ENCODE peak calls at places on chromosomes 6 and 20, in four cellular contexts. C is dorsolateral prefrontal cortex, R is heart right ventricle, W is psoas muscle. E is an unnamed sample.

GRCh38 chr20:20829694-20830093 is 117.2 kb upstream of the RALGAPA2 start:
- DNase-seq in W (no peak), C (no peak), R (no peak), E (no peak)

GRCh38 chr6:93575495-93575894 is 156.1 kb upstream of the EPHA7 start:
- DNase-seq in C (no peak), R (no peak), W (no peak), E (no peak)

GRCh38 chr6:160112628-160113294 is 8.9 kb upstream of the SLC22A1 start:
- DNase-seq in C (no peak), R (no peak), W (no peak), E (no peak)

GRCh38 chr20:48075591-48076174 is 290.4 kb upstream of the SULF2 start:
- DNase-seq in W (no peak), C (no peak), R (no peak), E (no peak)

GRCh38 chr6:26029857-26030653 is 57.2 kb upstream of the HFE start:
- DNase-seq in W (no peak), C (no peak), R (no peak), E (no peak)

GRCh38 chr6:134161036-134161435 is 108.6 kb upstream of the SLC2A12 start:
- DNase-seq in W (no peak), R (no peak), C (no peak), E (no peak)

GRCh38 chr20:17648782-17649730 is 33.0 kb downstream of the RRBP1 start:
- DNase-seq in R (peak), W (peak), C (peak), E (no peak)

GRCh38 chr6:10278786-10279185 is 136.1 kb downstream of the TFAP2A start:
- DNase-seq in R (no peak), W (no peak), C (no peak), E (no peak)

GRCh38 chr20:25394276-25394675 is 3.6 kb upstream of the ABHD12 start:
- DNase-seq in C (no peak), W (no peak), R (no peak), E (no peak)

GRCh38 chr6:140225587-140226438 is 851.4 kb upstream of the CITED2 start:
- DNase-seq in R (no peak), W (no peak), C (no peak), E (no peak)

GRCh38 chr6:26044140-26045045 is 42.8 kb upstream of the HFE start:
- DNase-seq in R (peak), W (peak), C (peak), E (peak)

GRCh38 chr6:2865270-2866182 is 23.9 kb upstream of the SERPINB1 start:
- DNase-seq in W (no peak), R (no peak), C (no peak), E (no peak)

GRCh38 chr20:61953789-61954125 is 111.9 kb downstream of the TAF4 start:
- DNase-seq in R (no peak), W (no peak), C (no peak), E (no peak)

GRCh38 chr6:150142304-150142656 is 564 bp upstream of the PPP1R14C start:
- DNase-seq in W (no peak), C (peak), R (no peak), E (no peak)

GRCh38 chr6:2843138-2843740 is 1.6 kb upstream of the SERPINB1 start:
- DNase-seq in R (no peak), W (no peak), C (no peak), E (no peak)

GRCh38 chr20:52481443-52481842 is 289.9 kb upstream of the ZFP64 start:
- DNase-seq in C (no peak), R (no peak), W (no peak), E (no peak)

GRCh38 chr20:2236266-2236665 is 59.5 kb upstream of the TGM3 start:
- DNase-seq in C (no peak), R (no peak), W (no peak), E (no peak)

GRCh38 chr20:61328906-61329558 is 77.0 kb downstream of the CDH4 start:
- DNase-seq in W (peak), R (no peak), C (no peak), E (peak)

GRCh38 chr6:78605909-78606446 is 261.4 kb upstream of the IRAK1BP1 start:
- DNase-seq in W (no peak), R (no peak), C (no peak), E (no peak)

GRCh38 chr6:37676071-37676470 is 21.6 kb downstream of the MDGA1 start:
- DNase-seq in C (no peak), W (no peak), R (no peak), E (no peak)

GRCh38 chr20:53463101-53463972 is 130.3 kb downstream of the ZNF217 start:
- DNase-seq in R (no peak), C (no peak), W (no peak), E (no peak)

GRCh38 chr6:163720005-163720404 is 305.5 kb downstream of the QKI start:
- DNase-seq in C (no peak), R (no peak), W (no peak), E (no peak)

GRCh38 chr20:22542427-22542826 is 41.9 kb downstream of the FOXA2 start:
- DNase-seq in C (no peak), W (no peak), R (no peak), E (no peak)

GRCh38 chr20:31869942-31870702 is at the start of the genes DUSP15 and TTLL9:
- DNase-seq in C (peak), R (peak), W (peak), E (no peak)

GRCh38 chr6:159654483-159655098 is 38.5 kb downstream of the SOD2 start:
- DNase-seq in C (no peak), R (no peak), W (no peak), E (no peak)

DNA sequence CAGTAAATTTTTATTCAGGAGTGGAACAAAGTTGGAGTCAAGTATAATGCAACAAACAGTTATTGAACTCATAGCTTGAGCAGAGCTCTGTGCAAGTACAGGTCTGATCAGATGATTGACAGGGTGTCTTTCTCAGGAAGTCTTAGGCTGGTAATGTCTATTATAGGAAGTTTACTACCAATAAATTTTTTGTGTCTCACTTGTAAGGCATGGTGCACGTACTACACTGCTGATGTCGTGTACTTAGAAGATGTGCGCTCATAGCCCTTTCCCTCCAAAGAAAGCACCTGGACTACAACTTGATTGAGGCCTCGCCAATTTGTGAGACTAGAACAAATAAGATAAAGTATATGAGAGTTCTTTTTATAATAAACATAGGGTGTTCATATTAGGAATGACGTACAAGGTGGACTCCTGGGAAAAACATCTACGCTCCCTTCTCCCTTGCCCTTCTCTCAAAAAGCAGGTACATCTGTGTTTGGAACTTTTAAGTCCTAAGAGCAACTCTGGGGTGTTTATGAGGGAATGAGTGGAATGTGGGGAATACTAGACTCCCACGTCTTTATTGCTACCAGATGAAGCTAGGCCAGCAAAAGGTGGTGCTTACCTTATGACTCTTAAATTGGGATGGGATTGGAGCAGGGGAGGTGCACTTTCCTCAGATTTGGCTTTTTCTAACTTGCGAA is 1.5 kb downstream of the NDUFAF5 start:
- DNase-seq in W (no peak), C (no peak), R (no peak), E (no peak)
- H3K27ac ChIP-seq in W (peak), C (no peak), R (no peak), E (no peak)

GRCh38 chr6:122872311-122872710 is 83.3 kb downstream of the SMPDL3A start:
- DNase-seq in R (no peak), C (no peak), W (no peak), E (no peak)

GRCh38 chr6:122868137-122868536 is 79.1 kb downstream of the SMPDL3A start:
- DNase-seq in W (no peak), R (no peak), C (no peak), E (no peak)

GRCh38 chr6:122871079-122871478 is 82.0 kb downstream of the SMPDL3A start:
- DNase-seq in R (no peak), C (no peak), W (no peak), E (no peak)

GRCh38 chr6:122869437-122870024 is 80.5 kb downstream of the SMPDL3A start:
- DNase-seq in C (peak), W (no peak), R (no peak), E (no peak)
- TF ChIP-seq CTCF in C (peak), W (peak), R (peak), E (peak)

GRCh38 chr20:39390186-39390585 is 428.0 kb downstream of the DHX35 start:
- DNase-seq in W (no peak), R (no peak), C (no peak), E (no peak)
- H3K27ac ChIP-seq in W (no peak), R (no peak), C (no peak), E (no peak)

GRCh38 chr6:50264995-50265571 is 215.4 kb upstream of the DEFB112 start:
- DNase-seq in W (no peak), C (no peak), R (no peak), E (no peak)
- TF ChIP-seq CTCF in W (no peak), C (peak), R (no peak), E (no peak)

DNA sequence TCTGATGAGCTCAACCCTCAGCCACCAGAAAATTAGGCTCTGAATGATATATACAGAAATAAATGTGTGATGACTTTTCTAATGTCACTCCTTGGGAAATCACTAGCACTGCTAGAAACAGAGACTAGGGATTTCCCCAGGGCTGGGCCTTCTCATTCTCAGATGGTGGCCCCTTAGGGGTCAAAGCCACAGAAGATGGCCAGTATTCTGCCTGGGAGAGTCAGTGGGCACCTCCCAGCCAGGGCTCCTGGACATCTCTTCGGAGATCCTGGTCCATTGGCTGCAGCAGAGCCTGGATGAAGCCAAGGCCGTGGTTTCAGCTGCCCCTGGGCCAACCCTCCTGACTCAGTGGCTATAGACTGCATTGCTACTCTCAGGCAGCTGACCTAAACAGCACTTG is 276.9 kb upstream of the SUPT3H start:
- DNase-seq in W (no peak), R (no peak), C (no peak), E (no peak)
- H3K27ac ChIP-seq in W (no peak), R (no peak), C (no peak), E (no peak)

DNA sequence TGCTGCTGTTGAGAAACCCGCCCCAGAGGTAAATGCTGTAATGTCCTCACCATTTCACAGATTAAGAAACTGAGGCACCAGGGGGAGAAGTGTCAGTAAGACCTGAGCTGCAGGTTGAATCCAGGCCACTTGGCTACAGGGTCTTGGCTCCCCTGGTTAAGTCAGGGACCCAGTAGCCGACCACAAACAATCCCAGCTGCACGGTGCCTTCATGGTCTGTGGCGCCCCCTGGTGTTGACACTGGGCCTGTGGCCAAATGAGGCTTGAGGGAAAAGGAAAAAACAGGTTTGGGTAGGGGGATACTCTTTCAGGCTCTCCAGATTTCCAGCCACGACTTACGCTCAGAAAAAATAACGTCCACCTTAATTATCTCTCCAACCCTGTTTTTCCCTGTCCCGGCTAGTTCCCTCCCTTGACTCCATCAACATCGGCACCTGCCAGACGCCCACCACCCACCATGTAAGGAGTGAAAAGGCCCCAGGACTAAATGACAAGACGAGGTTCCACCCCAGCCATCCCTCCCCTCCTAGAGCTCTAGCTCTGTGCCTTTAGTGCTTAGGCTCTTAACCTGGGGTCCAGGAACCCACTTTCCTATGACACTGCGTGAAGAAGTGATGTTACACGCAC is 47.7 kb upstream of the POLR1H start:
- DNase-seq in C (no peak), R (peak), W (no peak), E (no peak)
- TF ChIP-seq CTCF in C (peak), R (peak), W (peak), E (peak)

GRCh38 chr6:29926795-29927427 is 15.4 kb upstream of the HLA-A start:
- DNase-seq in R (peak), W (peak), C (peak), E (peak)
- H3K27ac ChIP-seq in R (peak), W (peak), C (peak), E (peak)

DNA sequence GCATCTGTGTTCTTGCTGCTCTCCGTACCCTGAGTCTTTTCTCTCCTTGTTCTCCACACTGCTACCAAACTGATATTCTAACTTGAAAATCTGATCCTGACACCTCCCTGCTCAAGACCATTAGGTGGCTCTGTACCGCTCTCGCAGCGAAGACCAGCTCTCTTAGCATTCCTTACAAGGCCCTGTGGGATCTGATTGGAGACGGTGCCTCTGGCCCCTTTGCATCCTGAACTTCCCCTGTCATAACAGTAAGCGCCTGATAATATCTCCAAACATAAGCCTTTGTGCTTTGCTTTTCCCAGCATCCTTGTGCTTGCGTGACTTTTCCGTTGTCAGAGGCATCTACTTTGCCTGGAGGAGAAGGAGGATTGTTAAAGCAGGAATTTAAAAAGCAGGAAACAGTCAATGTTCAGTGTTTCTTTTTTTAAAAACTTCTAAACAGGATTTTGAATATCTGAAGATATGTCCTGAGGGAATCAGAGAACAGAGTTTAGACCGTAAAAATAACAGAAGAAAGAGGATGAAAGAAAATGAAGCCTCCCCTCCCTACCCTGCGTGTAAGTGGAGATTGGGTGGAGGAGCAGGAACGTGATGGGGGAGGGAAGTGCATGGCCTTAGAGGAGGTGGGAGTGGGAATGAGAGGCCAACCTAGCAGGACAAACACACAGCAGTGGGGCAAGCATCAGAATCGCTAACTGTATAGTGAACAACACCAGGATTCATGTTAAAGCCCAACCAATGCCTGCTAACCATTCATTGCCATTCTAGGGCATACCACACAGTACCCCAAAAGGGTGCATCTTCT is 89.2 kb upstream of the STMND1 start:
- DNase-seq in C (no peak), W (no peak), R (no peak), E (no peak)
- TF ChIP-seq CTCF in C (peak), W (no peak), R (peak), E (no peak)